ENCODE peak calls at places on chromosomes 7 and 10, in nine cellular contexts. V, Q, W, A, M, H, I, B and Y are unnamed samples.

GRCh38 chr10:1243486-1244182 is 187.4 kb downstream of the WDR37 start:
- DNase-seq in V (peak), Q (no peak), W (no peak), A (no peak), M (peak), H (peak), I (no peak), B (no peak), Y (no peak)

GRCh38 chr10:133187906-133188681 is 28.1 kb downstream of the KNDC1 start:
- DNase-seq in V (no peak), Q (no peak), W (no peak), A (no peak), M (no peak), H (no peak), I (no peak), B (no peak), Y (no peak)

GRCh38 chr7:77950548-77950947 is 152.0 kb downstream of the PHTF2 start:
- DNase-seq in V (no peak), Q (no peak), W (no peak), A (no peak), M (no peak), H (no peak), I (no peak), B (no peak), Y (no peak)

GRCh38 chr10:11012880-11013279 is 4.8 kb upstream of the CELF2 start:
- DNase-seq in V (no peak), Q (no peak), W (no peak), A (no peak), M (no peak), H (no peak), I (no peak), B (no peak), Y (no peak)

GRCh38 chr10:119251315-119251708 is 43.9 kb downstream of the GRK5 start:
- DNase-seq in V (peak), Q (no peak), W (no peak), A (no peak), M (no peak), H (no peak), I (no peak), B (no peak), Y (no peak)

GRCh38 chr10:130218181-130218641 is 82.0 kb downstream of the GLRX3 start:
- DNase-seq in V (no peak), Q (no peak), W (no peak), A (no peak), M (no peak), H (no peak), I (no peak), B (no peak), Y (no peak)

GRCh38 chr10:119479048-119479394 is 63.5 kb downstream of the RGS10 start:
- DNase-seq in V (no peak), Q (peak), W (no peak), A (no peak), M (no peak), H (no peak), I (no peak), B (no peak), Y (peak)

GRCh38 chr7:136947347-136947746 is 78.9 kb downstream of the CHRM2 start:
- DNase-seq in V (no peak), Q (no peak), W (no peak), A (no peak), M (no peak), H (no peak), I (no peak), B (no peak), Y (no peak)

GRCh38 chr7:155570171-155570958 is 24.0 kb upstream of the CNPY1 start:
- DNase-seq in V (no peak), Q (peak), W (no peak), A (no peak), M (no peak), H (no peak), I (no peak), B (no peak), Y (no peak)

GRCh38 chr10:13354783-13355182 is 6.7 kb upstream of the SEPHS1 start:
- DNase-seq in V (peak), Q (no peak), W (no peak), A (no peak), M (no peak), H (no peak), I (no peak), B (no peak), Y (no peak)

GRCh38 chr10:119449210-119449584 is 93.3 kb downstream of the RGS10 start:
- DNase-seq in V (no peak), Q (no peak), W (no peak), A (no peak), M (no peak), H (no peak), I (no peak), B (no peak), Y (no peak)

GRCh38 chr7:39042706-39043105 is 65.0 kb downstream of the POU6F2 start:
- DNase-seq in V (no peak), Q (peak), W (no peak), A (no peak), M (no peak), H (no peak), I (no peak), B (no peak), Y (no peak)

GRCh38 chr7:92461027-92462003 is 14.0 kb downstream of the GATAD1 start:
- DNase-seq in V (peak), Q (peak), W (peak), A (peak), M (no peak), H (peak), I (peak), B (no peak), Y (peak)

GRCh38 chr10:126433351-126433750 is 45.1 kb upstream of the ADAM12 start:
- DNase-seq in V (peak), Q (no peak), W (no peak), A (no peak), M (no peak), H (no peak), I (peak), B (no peak), Y (no peak)

GRCh38 chr7:13032524-13032923 is 345.1 kb downstream of the ARL4A start:
- DNase-seq in V (no peak), Q (peak), W (no peak), A (no peak), M (no peak), H (no peak), I (no peak), B (no peak), Y (no peak)

GRCh38 chr7:66182920-66183319 is 22.2 kb upstream of the TPST1 start:
- DNase-seq in V (no peak), Q (no peak), W (no peak), A (no peak), M (no peak), H (no peak), I (no peak), B (no peak), Y (no peak)

GRCh38 chr7:16299853-16300252 is 121.5 kb downstream of the CRPPA start:
- DNase-seq in V (no peak), Q (no peak), W (no peak), A (no peak), M (no peak), H (no peak), I (peak), B (no peak), Y (no peak)

GRCh38 chr7:33418251-33418701 is 288.9 kb downstream of the BBS9 start:
- DNase-seq in V (peak), Q (no peak), W (no peak), A (no peak), M (no peak), H (no peak), I (no peak), B (no peak), Y (no peak)